ENCODE peak calls at places on chromosomes 2 and 18, in six cellular contexts. I is astrocyte of the spinal cord, X is GM06990, K is fibroblast of mammary gland, A is A549, Z is body of pancreas. D is an unnamed sample.

GRCh38 chr2:67873916-67874315 is 188.9 kb downstream of the C1D start:
- DNase-seq in I (no peak), X (no peak), K (no peak), A (no peak), Z (no peak), D (no peak)

GRCh38 chr2:118224888-118225264 is 136.6 kb downstream of the INSIG2 start:
- DNase-seq in I (no peak), X (no peak), K (no peak), A (no peak), Z (no peak), D (no peak)

GRCh38 chr2:127025357-127026062 is 81.4 kb downstream of the BIN1 start:
- DNase-seq in I (peak), X (peak), K (peak), A (peak), Z (peak), D (peak)

GRCh38 chr18:25019086-25019860 is 332.7 kb downstream of the ZNF521 start:
- DNase-seq in I (no peak), X (no peak), K (no peak), A (no peak), Z (no peak), D (no peak)

GRCh38 chr2:207469380-207469779 is 60.4 kb upstream of the CREB1 start:
- DNase-seq in I (no peak), X (no peak), K (no peak), A (no peak), Z (no peak), D (no peak)

GRCh38 chr2:120794716-120795115 is 59.0 kb downstream of the GLI2 start:
- DNase-seq in I (no peak), X (no peak), K (peak), A (no peak), Z (no peak), D (peak)

GRCh38 chr18:9178557-9178956 is 42.0 kb downstream of the ANKRD12 start:
- DNase-seq in I (no peak), X (no peak), K (no peak), A (no peak), Z (no peak), D (no peak)

GRCh38 chr2:27306657-27307544 is 1.3 kb downstream of the UCN start:
- DNase-seq in I (no peak), X (no peak), K (no peak), A (no peak), Z (no peak), D (no peak)

GRCh38 chr2:14239605-14240004 is 392.9 kb upstream of the LRATD1 start:
- DNase-seq in I (no peak), X (no peak), K (no peak), A (no peak), Z (no peak), D (no peak)

GRCh38 chr2:17636989-17637906 is 96.8 kb downstream of the VSNL1 start:
- DNase-seq in I (no peak), X (no peak), K (no peak), A (no peak), Z (no peak), D (no peak)

GRCh38 chr18:11909597-11910026 is 1.5 kb upstream of the MPPE1 start:
- DNase-seq in I (peak), X (no peak), K (peak), A (no peak), Z (peak), D (peak)
- H3K4me3 ChIP-seq in I (no peak), X (no peak), K (no peak), A (peak), Z (no peak), D (peak)

GRCh38 chr2:43083710-43084698 is 142.4 kb downstream of the ZFP36L2 start:
- DNase-seq in I (peak), X (no peak), K (peak), A (peak), Z (peak), D (peak)

GRCh38 chr2:43088148-43089073 is 138.0 kb downstream of the ZFP36L2 start:
- DNase-seq in I (peak), X (no peak), K (no peak), A (peak), Z (no peak), D (no peak)

GRCh38 chr2:43087413-43087812 is 139.0 kb downstream of the ZFP36L2 start:
- DNase-seq in I (no peak), X (no peak), K (no peak), A (no peak), Z (no peak), D (no peak)

GRCh38 chr2:43084699-43085091 is 141.7 kb downstream of the ZFP36L2 start:
- DNase-seq in I (peak), X (no peak), K (peak), A (no peak), Z (peak), D (peak)

GRCh38 chr2:43086451-43087221 is 139.8 kb downstream of the ZFP36L2 start:
- DNase-seq in I (peak), X (no peak), K (peak), A (peak), Z (peak), D (peak)
- H3K4me3 ChIP-seq in I (no peak), X (no peak), K (no peak), A (no peak), Z (no peak), D (no peak)

GRCh38 chr2:96148410-96149217 is 3.4 kb upstream of the DUSP2 start:
- DNase-seq in I (peak), X (peak), K (peak), A (peak), Z (peak), D (peak)
- H3K4me3 ChIP-seq in I (no peak), X (peak), K (no peak), A (no peak), Z (no peak), D (no peak)

GRCh38 chr18:5508821-5509220 is 35.0 kb downstream of the EPB41L3 start:
- DNase-seq in I (no peak), X (no peak), K (peak), A (no peak), Z (no peak), D (no peak)
- H3K4me3 ChIP-seq in I (no peak), X (no peak), K (no peak), A (no peak), Z (no peak), D (no peak)

GRCh38 chr2:199660167-199660566 is 190.8 kb downstream of the FTCDNL1 start:
- DNase-seq in I (no peak), X (no peak), K (no peak), A (no peak), Z (no peak), D (no peak)

GRCh38 chr2:199662245-199662644 is 188.7 kb downstream of the FTCDNL1 start:
- DNase-seq in I (peak), X (no peak), K (no peak), A (no peak), Z (no peak), D (no peak)

GRCh38 chr2:199663157-199663556 is 187.8 kb downstream of the FTCDNL1 start:
- DNase-seq in I (no peak), X (no peak), K (no peak), A (no peak), Z (no peak), D (no peak)

GRCh38 chr2:199659207-199659606 is 191.8 kb downstream of the FTCDNL1 start:
- DNase-seq in I (peak), X (no peak), K (peak), A (no peak), Z (no peak), D (peak)
- H3K4me3 ChIP-seq in I (peak), X (no peak), K (peak), A (no peak), Z (no peak), D (peak)

GRCh38 chr2:77087987-77088414 is 434.2 kb downstream of the LRRTM4 start:
- DNase-seq in I (no peak), X (no peak), K (no peak), A (no peak), Z (no peak), D (no peak)
- H3K4me3 ChIP-seq in I (no peak), X (no peak), K (no peak), A (no peak), Z (no peak), D (no peak)

GRCh38 chr2:57720728-57721627 is 325.6 kb upstream of the VRK2 start:
- DNase-seq in I (peak), X (peak), K (peak), A (peak), Z (peak), D (peak)
- H3K4me3 ChIP-seq in I (no peak), X (no peak), K (no peak), A (no peak), Z (no peak), D (no peak)

GRCh38 chr2:11540148-11540995 is 6.5 kb downstream of the GREB1 start:
- DNase-seq in I (no peak), X (no peak), K (no peak), A (no peak), Z (peak), D (no peak)

GRCh38 chr2:11541693-11542274 is 7.9 kb downstream of the GREB1 start:
- DNase-seq in I (no peak), X (no peak), K (no peak), A (no peak), Z (no peak), D (no peak)

GRCh38 chr2:11542275-11542819 is 8.5 kb downstream of the GREB1 start:
- DNase-seq in I (no peak), X (no peak), K (no peak), A (no peak), Z (no peak), D (no peak)

GRCh38 chr2:11539317-11540147 is 5.7 kb downstream of the GREB1 start:
- DNase-seq in I (peak), X (no peak), K (peak), A (no peak), Z (peak), D (no peak)

DNA sequence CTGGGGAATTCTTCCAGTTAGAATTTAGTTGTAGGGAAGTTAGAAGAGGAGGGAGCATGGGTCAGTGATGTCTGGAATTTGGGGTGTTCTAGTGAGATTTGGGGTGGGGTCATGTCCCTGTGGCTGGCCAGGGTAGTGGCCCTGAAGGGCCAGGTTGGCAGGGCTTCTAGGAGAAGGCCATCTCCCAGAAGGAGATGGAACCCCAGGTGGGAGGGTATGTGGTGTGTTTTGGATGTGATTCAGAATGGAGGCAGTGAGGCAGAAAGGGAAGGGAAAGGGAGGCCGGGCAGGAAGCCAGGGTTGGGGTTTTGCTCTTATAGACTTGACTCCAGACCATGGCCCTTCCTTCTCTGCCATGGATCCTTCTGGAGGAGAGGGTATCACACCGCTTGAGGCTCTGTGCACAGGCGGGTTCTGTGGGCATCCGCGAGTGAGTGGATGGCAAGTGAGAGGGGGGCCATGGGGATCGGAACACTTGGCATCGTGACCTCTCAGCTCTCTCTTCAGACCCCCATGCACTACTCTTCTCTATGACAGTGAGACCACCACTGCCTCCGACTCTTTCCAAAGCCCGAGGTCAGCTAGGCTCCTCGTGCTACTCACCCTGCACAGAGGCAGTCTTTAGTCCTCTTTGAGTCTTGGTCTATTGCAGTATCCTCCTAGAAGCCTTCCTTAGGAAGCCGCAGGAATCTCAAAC is 7.3 kb downstream of the GREB1 start:
- DNase-seq in I (no peak), X (no peak), K (no peak), A (no peak), Z (no peak), D (no peak)
- H3K4me3 ChIP-seq in I (no peak), X (no peak), K (no peak), A (no peak), Z (no peak), D (no peak)

DNA sequence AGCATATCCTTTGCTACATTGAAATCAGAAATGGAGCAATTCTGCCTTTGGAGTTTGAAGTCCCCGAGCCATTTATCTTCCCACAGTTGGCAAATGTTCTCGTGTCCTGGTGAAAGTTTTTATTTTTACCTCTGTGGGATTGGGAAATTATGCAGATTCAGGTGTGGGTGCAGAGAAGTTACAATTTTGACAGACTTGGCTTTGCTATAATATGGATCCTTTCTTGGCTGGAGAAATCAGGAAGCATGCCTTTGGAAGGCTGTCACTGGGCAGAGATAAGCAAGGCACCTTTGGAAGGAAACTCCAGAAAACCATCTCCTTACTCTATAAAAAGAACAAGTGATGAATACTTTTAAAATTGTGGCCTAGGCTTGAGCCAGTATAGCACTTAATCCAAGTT is 278.3 kb downstream of the SETBP1 start:
- DNase-seq in I (no peak), X (no peak), K (no peak), A (no peak), Z (no peak), D (no peak)
- H3K4me3 ChIP-seq in I (no peak), X (no peak), K (no peak), A (no peak), Z (no peak), D (no peak)

D was measured in fibroblast of pulmonary artery.